ENCODE peak calls at places on chromosomes 16 and 17, in six cellular contexts. P is body of pancreas; U is T-helper 9 cell; C is OCI-M1; G is activated CD4-positive, alpha-beta T cell treated with anti-CD3 and anti-CD28 coated beads, Interleukin-2, amount 50 U/mL, for 1 hour; B is stimulated activated CD8-positive, alpha-beta memory T cell treated with anti-CD3 and anti-CD28 coated beads, Interleukin-7, amount 100 ng/mL, for 4 hours. X is an unnamed sample.

GRCh38 chr17:78130439-78131101 is at the start of gene TMC8:
- DNase-seq in P (no peak), U (peak; percentile 66), C (peak; percentile 38), G (peak; percentile 65), B (peak; percentile 60), X (no peak)

GRCh38 chr17:15490634-15491261 is 23.3 kb upstream of the CDRT4 start:
- DNase-seq in P (peak; percentile 23), U (no peak), C (peak; percentile 95), G (no peak), B (no peak), X (no peak)

GRCh38 chr17:30819941-30820705 is 4.4 kb downstream of the CRLF3 start:
- DNase-seq in P (no peak), U (no peak), C (peak; percentile 64), G (no peak), B (no peak), X (no peak)

GRCh38 chr17:15946611-15947120 is 1.7 kb downstream of the ADORA2B start:
- DNase-seq in P (no peak), U (no peak), C (no peak), G (no peak), B (no peak), X (no peak)

GRCh38 chr17:3710951-3711383 is 12.7 kb upstream of the HASPIN start:
- DNase-seq in P (no peak), U (peak; percentile 37), C (no peak), G (peak; percentile 52), B (peak; percentile 45), X (peak; percentile 100)

GRCh38 chr16:62135903-62136302 is 99.7 kb upstream of the CDH8 start:
- DNase-seq in P (no peak), U (no peak), C (no peak), G (no peak), B (no peak), X (no peak)

GRCh38 chr17:10316986-10317834 is 55.6 kb downstream of the MYH13 start:
- DNase-seq in P (peak; percentile 64), U (peak; percentile 16), C (peak; percentile 58), G (peak; percentile 9), B (no peak), X (no peak)

GRCh38 chr17:78745407-78746088 is 36.5 kb downstream of the CYTH1 start:
- DNase-seq in P (peak; percentile 51), U (peak; percentile 51), C (peak; percentile 63), G (peak; percentile 49), B (no peak), X (no peak)

GRCh38 chr17:72616457-72616856 is 476.0 kb downstream of the SLC39A11 start:
- DNase-seq in P (no peak), U (no peak), C (no peak), G (no peak), B (no peak), X (no peak)

GRCh38 chr17:14211778-14212177 is 24.9 kb downstream of the CDRT15 start:
- DNase-seq in P (peak; percentile 38), U (peak; percentile 28), C (no peak), G (peak; percentile 32), B (no peak), X (no peak)

GRCh38 chr17:11269210-11269609 is 28.2 kb downstream of the SHISA6 start:
- DNase-seq in P (no peak), U (no peak), C (no peak), G (no peak), B (no peak), X (no peak)

GRCh38 chr16:48950184-48950583 is 331.5 kb downstream of the CBLN1 start:
- DNase-seq in P (no peak), U (no peak), C (no peak), G (no peak), B (no peak), X (no peak)

GRCh38 chr16:65713409-65713808 is 591.5 kb upstream of the CDH11 start:
- DNase-seq in P (no peak), U (no peak), C (no peak), G (no peak), B (no peak), X (no peak)

GRCh38 chr16:67278773-67279295 is 498 bp upstream of the PLEKHG4 start:
- DNase-seq in P (peak; percentile 32), U (peak; percentile 29), C (peak; percentile 32), G (peak; percentile 35), B (no peak), X (no peak)

GRCh38 chr16:29925173-29925804 is 737 bp downstream of the KCTD13 start:
- DNase-seq in P (no peak), U (no peak), C (peak; percentile 44), G (no peak), B (no peak), X (no peak)

GRCh38 chr16:84989791-84990620 is 21.3 kb downstream of the ZDHHC7 start:
- DNase-seq in P (no peak), U (no peak), C (no peak), G (no peak), B (no peak), X (no peak)

GRCh38 chr16:72961115-72961832 is 86.7 kb downstream of the ZFHX3 start:
- DNase-seq in P (peak; percentile 55), U (no peak), C (no peak), G (no peak), B (no peak), X (no peak)

GRCh38 chr17:72206376-72206775 is 85.6 kb downstream of the SOX9 start:
- DNase-seq in P (no peak), U (no peak), C (no peak), G (no peak), B (no peak), X (no peak)

GRCh38 chr16:976389-976931 is 5.1 kb upstream of the SOX8 start:
- DNase-seq in P (no peak), U (no peak), C (no peak), G (peak; percentile 35), B (no peak), X (no peak)

GRCh38 chr16:80806957-80807356 is 2.6 kb upstream of the CDYL2 start:
- DNase-seq in P (no peak), U (no peak), C (no peak), G (peak; percentile 14), B (peak; percentile 19), X (no peak)

GRCh38 chr17:50452627-50453300 is 15.9 kb downstream of the CHAD start:
- DNase-seq in P (no peak), U (no peak), C (peak; percentile 53), G (no peak), B (no peak), X (peak; percentile 8)

GRCh38 chr17:7045492-7046126 is 1.7 kb upstream of the SLC16A11 start:
- DNase-seq in P (peak; percentile 73), U (no peak), C (peak; percentile 88), G (peak; percentile 40), B (no peak), X (peak; percentile 53)

GRCh38 chr17:61463068-61463980 is 11.1 kb downstream of the TBX4 start:
- DNase-seq in P (no peak), U (no peak), C (peak; percentile 4), G (no peak), B (no peak), X (no peak)

GRCh38 chr17:50358177-50358576 is 12.3 kb downstream of the XYLT2 start:
- DNase-seq in P (no peak), U (no peak), C (no peak), G (no peak), B (no peak), X (no peak)

GRCh38 chr16:84103678-84104077 is 13.1 kb downstream of the MBTPS1 start:
- DNase-seq in P (no peak), U (no peak), C (no peak), G (no peak), B (no peak), X (no peak)

GRCh38 chr17:67085406-67085805 is 41.1 kb downstream of the CACNG1 start:
- DNase-seq in P (no peak), U (no peak), C (no peak), G (no peak), B (no peak), X (no peak)

X was measured in GM12878.